ENCODE peak calls at places on chromosomes 11 and 22, in seven cellular contexts. L is retina, P is lung microvascular endothelial cell, Y is B cell, W is GM10248, K is sciatic nerve, H is HT1080. V is an unnamed sample.

GRCh38 chr11:103624708-103625623 is 411.5 kb upstream of the DDI1 start:
- DNase-seq in L (no peak), P (peak), Y (no peak), W (no peak), K (no peak), H (peak), V (peak)

GRCh38 chr11:19525714-19526113 is 186.9 kb upstream of the NAV2 start:
- DNase-seq in L (no peak), P (no peak), Y (no peak), W (no peak), K (no peak), H (no peak), V (no peak)

GRCh38 chr22:19178065-19178658 is 374 bp downstream of the SLC25A1 start:
- DNase-seq in L (peak), P (peak), Y (no peak), W (peak), K (no peak), H (peak), V (peak)

GRCh38 chr11:99370557-99371200 is 349.9 kb downstream of the CNTN5 start:
- DNase-seq in L (peak), P (peak), Y (no peak), W (no peak), K (no peak), H (peak), V (peak)

GRCh38 chr11:109933126-109933525 is 160.1 kb upstream of the ZC3H12C start:
- DNase-seq in L (no peak), P (no peak), Y (no peak), W (no peak), K (no peak), H (peak), V (peak)

GRCh38 chr11:125542709-125543108 is 26.6 kb upstream of the EI24 start:
- DNase-seq in L (no peak), P (no peak), Y (no peak), W (no peak), K (no peak), H (no peak), V (no peak)

GRCh38 chr11:119709638-119710346 is 19.2 kb downstream of the NECTIN1 start:
- DNase-seq in L (peak), P (no peak), Y (no peak), W (peak), K (no peak), H (peak), V (peak)

GRCh38 chr22:39123811-39124668 is 27.0 kb downstream of the APOBEC3H start:
- DNase-seq in L (peak), P (no peak), Y (no peak), W (peak), K (no peak), H (no peak), V (no peak)

GRCh38 chr22:39625554-39626537 is 55.3 kb downstream of the CACNA1I start:
- DNase-seq in L (no peak), P (no peak), Y (no peak), W (no peak), K (no peak), H (no peak), V (no peak)

GRCh38 chr11:4041731-4042391 is 52.7 kb upstream of the RRM1 start:
- DNase-seq in L (no peak), P (no peak), Y (no peak), W (no peak), K (no peak), H (no peak), V (peak)

GRCh38 chr11:75103380-75104026 is 6.8 kb upstream of the OR2AT4 start:
- DNase-seq in L (no peak), P (peak), Y (no peak), W (no peak), K (no peak), H (peak), V (peak)

GRCh38 chr11:122786896-122787295 is 51.4 kb upstream of the CRTAM start:
- DNase-seq in L (no peak), P (no peak), Y (no peak), W (no peak), K (no peak), H (no peak), V (no peak)

GRCh38 chr11:92329644-92330043 is 105.0 kb downstream of the FAT3 start:
- DNase-seq in L (no peak), P (no peak), Y (no peak), W (no peak), K (no peak), H (no peak), V (peak)

GRCh38 chr11:107856981-107857517 is 1.5 kb downstream of the SLC35F2 start:
- DNase-seq in L (no peak), P (no peak), Y (no peak), W (no peak), K (no peak), H (peak), V (no peak)

GRCh38 chr11:36126703-36127102 is 162.5 kb downstream of the COMMD9 start:
- DNase-seq in L (no peak), P (no peak), Y (no peak), W (no peak), K (no peak), H (no peak), V (no peak)

GRCh38 chr22:22031183-22031560 is 48.6 kb upstream of the TOP3B start:
- DNase-seq in L (no peak), P (no peak), Y (peak), W (no peak), K (no peak), H (no peak), V (no peak)

V was measured in astrocyte of the hippocampus.